ENCODE peak calls at places on chromosomes 16 and 17, in four cellular contexts. Y, E, U and H are unnamed samples.
A peak's percentile ranks its signal among the peaks of the same experiment; 100 is the strongest.

GRCh38 chr16:69412287-69412686 is 12.1 kb upstream of the CYB5B start:
- DNase-seq in Y (no peak), E (no peak), U (no peak), H (no peak)

GRCh38 chr17:75124041-75124818 is 7.3 kb downstream of the NT5C start:
- DNase-seq in U (peak; percentile 48), E (peak; percentile 83), Y (no peak), H (peak; percentile 99)

GRCh38 chr17:82416771-82417170 is 1.4 kb upstream of the HEXD start:
- DNase-seq in E (no peak), U (no peak), Y (no peak), H (peak; percentile 57)

GRCh38 chr17:69967910-69968411 is 107.1 kb upstream of the KCNJ16 start:
- DNase-seq in E (no peak), Y (no peak), U (no peak), H (no peak)

GRCh38 chr17:83096401-83097220 is 17.2 kb downstream of the METRNL start:
- DNase-seq in Y (no peak), E (no peak), U (no peak), H (no peak)

GRCh38 chr17:17831208-17832039 is 5.4 kb downstream of the SREBF1 start:
- DNase-seq in E (no peak), U (no peak), Y (no peak), H (no peak)

GRCh38 chr17:30599424-30600061 is 122.3 kb downstream of the GOSR1 start:
- DNase-seq in U (no peak), Y (peak; percentile 7), E (no peak), H (no peak)

GRCh38 chr17:5758651-5759050 is 174.3 kb upstream of the NLRP1 start:
- DNase-seq in E (peak; percentile 15), U (peak; percentile 30), Y (peak; percentile 12), H (peak; percentile 78)

GRCh38 chr16:21100447-21100846 is 50.2 kb downstream of the DNAH3 start:
- DNase-seq in Y (no peak), U (no peak), E (no peak), H (peak; percentile 81)

GRCh38 chr16:2532494-2533141 is 1.4 kb upstream of the CEMP1 start:
- DNase-seq in U (peak; percentile 66), E (peak; percentile 56), Y (peak; percentile 39), H (no peak)

GRCh38 chr17:78664476-78665384 is 87.5 kb upstream of the DNAH17 start:
- DNase-seq in E (no peak), U (peak; percentile 71), Y (no peak), H (no peak)

GRCh38 chr17:17723354-17724261 is 42.4 kb downstream of the RAI1 start:
- DNase-seq in E (no peak), Y (no peak), U (no peak), H (no peak)

GRCh38 chr17:77755410-77755963 is 203.0 kb upstream of the TNRC6C start:
- DNase-seq in Y (no peak), U (no peak), E (no peak), H (no peak)

GRCh38 chr16:75105306-75106061 is 11.1 kb downstream of the LDHD start:
- DNase-seq in Y (no peak), E (no peak), U (no peak), H (no peak)

GRCh38 chr16:4404247-4404966 is 12.0 kb downstream of the CORO7 start:
- DNase-seq in E (peak; percentile 72), U (peak; percentile 51), Y (no peak), H (peak; percentile 77)

GRCh38 chr17:33595783-33596182 is 302.7 kb upstream of the ASIC2 start:
- DNase-seq in E (no peak), U (no peak), Y (no peak), H (no peak)

GRCh38 chr16:25747160-25747758 is 55.5 kb downstream of the HS3ST4 start:
- DNase-seq in Y (no peak), E (peak; percentile 20), U (no peak), H (no peak)

GRCh38 chr17:53093386-53093785 is 729.3 kb upstream of the KIF2B start:
- DNase-seq in Y (no peak), E (no peak), U (no peak), H (no peak)

GRCh38 chr16:61879306-61879705 is 156.9 kb downstream of the CDH8 start:
- DNase-seq in U (no peak), Y (no peak), E (no peak), H (no peak)

GRCh38 chr17:27577124-27577761 is 53.7 kb upstream of the LGALS9 start:
- DNase-seq in E (peak; percentile 44), U (no peak), Y (no peak), H (no peak)

GRCh38 chr17:81831957-81832607 is 1.0 kb downstream of the MCRIP1 start:
- DNase-seq in U (no peak), E (no peak), Y (no peak), H (no peak)

GRCh38 chr17:31310877-31311276 is 3.0 kb downstream of the EVI2B start:
- DNase-seq in E (no peak), U (no peak), Y (no peak), H (no peak)

GRCh38 chr16:10655415-10655977 is 39.2 kb downstream of the TEKT5 start:
- DNase-seq in Y (no peak), E (no peak), U (no peak), H (no peak)

GRCh38 chr16:70348991-70349390 is 2.3 kb downstream of the DDX19A start:
- DNase-seq in E (no peak), U (no peak), Y (no peak), H (no peak)

GRCh38 chr16:5770118-5770517 is 672.5 kb upstream of the EEF2KMT start:
- DNase-seq in E (no peak), U (no peak), Y (no peak), H (no peak)

GRCh38 chr17:14214271-14214670 is 22.4 kb downstream of the CDRT15 start:
- DNase-seq in E (no peak), U (no peak), Y (no peak), H (no peak)

GRCh38 chr16:12386076-12386641 is 409.6 kb downstream of the SNX29 start:
- DNase-seq in Y (no peak), U (no peak), E (no peak), H (no peak)

GRCh38 chr17:21289175-21289901 is 4.8 kb downstream of the MAP2K3 start:
- DNase-seq in Y (no peak), E (no peak), U (no peak), H (no peak)

GRCh38 chr17:21289902-21290571 is 5.5 kb downstream of the MAP2K3 start:
- DNase-seq in U (no peak), E (no peak), Y (no peak), H (no peak)

GRCh38 chr17:21287703-21288449 is 3.4 kb downstream of the MAP2K3 start:
- DNase-seq in U (peak; percentile 97), E (no peak), Y (peak; percentile 83), H (peak; percentile 98)

GRCh38 chr17:21286771-21287702 is 2.5 kb downstream of the MAP2K3 start:
- DNase-seq in U (peak; percentile 33), Y (no peak), E (no peak), H (no peak)

DNA sequence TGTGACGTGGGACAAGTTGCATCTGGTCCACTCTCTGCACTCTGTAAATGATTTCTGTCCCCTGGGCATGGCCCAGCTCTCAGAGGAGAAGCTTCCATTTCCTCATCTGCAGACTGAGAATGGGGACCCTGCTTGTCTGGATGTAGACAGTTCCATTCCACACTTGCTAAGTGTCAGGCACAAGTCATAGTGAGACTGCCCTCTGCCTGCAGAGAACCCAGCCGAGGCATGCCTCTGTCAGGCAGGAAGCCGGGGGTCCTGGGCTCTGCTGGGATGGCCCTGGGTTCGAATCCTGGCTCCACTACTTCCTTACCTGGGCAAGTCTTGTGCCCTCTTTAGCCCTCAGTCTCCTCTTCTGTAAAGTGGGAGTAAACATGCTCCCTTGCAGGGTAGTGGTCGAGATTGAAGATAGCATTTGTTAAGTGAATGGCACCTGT is 4.1 kb downstream of the MAP2K3 start:
- DNase-seq in E (no peak), Y (peak; percentile 32), U (no peak), H (no peak)
- H3K4me3 ChIP-seq in E (no peak overlapping the region), Y (peak overlapping the region; percentile 94), U (peak overlapping the region; percentile 95), H (peak overlapping the region; percentile 28)

DNA sequence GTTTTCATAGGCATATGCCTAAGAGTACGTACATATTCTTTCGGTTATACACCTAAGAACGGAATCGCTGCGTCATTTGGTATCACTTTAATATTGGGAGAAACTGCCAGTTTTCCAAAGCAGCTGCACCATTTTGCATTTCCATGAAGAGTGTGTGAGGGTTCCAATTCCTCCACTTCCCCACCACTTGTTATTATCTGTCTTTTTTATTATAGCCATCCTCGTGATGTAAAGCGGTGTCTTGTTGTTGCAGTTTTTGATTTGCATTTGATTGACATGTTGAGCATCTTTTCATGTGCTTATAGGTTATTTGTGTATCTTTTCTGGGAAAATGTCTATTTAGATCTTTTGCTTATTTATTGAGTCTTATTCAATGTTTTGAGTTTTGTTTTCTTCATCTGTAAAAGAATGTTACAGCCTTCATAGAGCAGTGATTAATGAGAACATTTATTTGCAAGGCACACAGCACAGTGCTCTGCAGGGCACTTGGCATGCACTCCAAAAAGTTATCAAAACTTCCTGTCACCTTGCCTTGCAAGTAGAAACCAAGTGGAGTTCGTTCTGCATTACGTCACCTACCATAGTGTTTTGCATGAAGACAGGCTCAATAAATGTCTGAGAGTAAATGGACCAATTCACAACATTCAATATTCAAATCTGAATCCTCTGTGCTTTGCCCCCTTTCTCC is 26.6 kb upstream of the ST6GALNAC1 start:
- DNase-seq in U (no peak), E (no peak), Y (no peak), H (no peak)
- TF ChIP-seq EP300 in U (no peak), E (no peak), Y (no peak), H (no peak)

DNA sequence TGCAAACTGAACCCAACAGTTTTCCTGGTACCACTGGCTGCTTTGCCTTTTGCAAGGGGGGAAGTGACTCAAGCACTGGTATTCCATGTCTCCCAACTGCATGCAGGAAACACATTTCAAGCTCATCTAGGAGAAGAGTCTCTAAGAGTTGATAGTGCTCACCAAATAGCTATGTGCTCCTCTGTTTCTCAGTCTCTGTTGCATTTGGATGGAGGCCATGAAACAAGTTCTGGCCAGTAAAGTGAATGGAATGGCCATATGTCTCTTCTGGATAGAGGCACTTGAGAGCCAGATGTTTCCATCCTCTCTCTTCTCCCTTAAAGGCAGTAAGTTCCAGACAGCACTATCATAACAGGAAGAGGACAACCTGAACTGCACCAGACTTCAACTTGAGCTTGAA is 60.6 kb downstream of the C16orf82 start:
- DNase-seq in Y (no peak), E (no peak), U (no peak), H (no peak)
- TF ChIP-seq JUNB in Y (no peak), E (no peak), U (no peak), H (no peak)

GRCh38 chr17:48729335-48730239 is 1.0 kb upstream of the HOXB13 start:
- DNase-seq in U (no peak), E (no peak), Y (no peak), H (no peak)
- H3K4me3 ChIP-seq in U (no peak overlapping the region), E (no peak overlapping the region), Y (no peak overlapping the region), H (peak overlapping the region; percentile 73)

GRCh38 chr17:79792984-79793923 is 3.6 kb downstream of the CBX8 start:
- DNase-seq in Y (no peak), U (no peak), E (no peak), H (peak; percentile 85)
- TF ChIP-seq EP300 in Y (no peak), U (no peak), E (no peak), H (no peak)